ENCODE peak calls at places on chromosomes 6 and 20, in eight cellular contexts. One of them, this sample, is unnamed.

GRCh38 chr6:156634971-156635371 is 142.2 kb upstream of the ARID1B start:
- DNase-seq in pons: no peak
- DNase-seq in aorta: no peak
- DNase-seq in 8988T: no peak
- DNase-seq in kidney tubule cell: no peak
- DNase-seq in SHP77: no peak
- DNase-seq in GM12865: peak
- DNase-seq in naive B cell: no peak
- DNase-seq in this sample: peak

GRCh38 chr6:42520786-42521607 is 42.8 kb upstream of the UBR2 start:
- DNase-seq in SHP77: no peak
- DNase-seq in kidney tubule cell: no peak
- DNase-seq in aorta: no peak
- DNase-seq in pons: no peak
- DNase-seq in GM12865: peak
- DNase-seq in 8988T: no peak
- DNase-seq in naive B cell: no peak
- DNase-seq in this sample: peak

GRCh38 chr6:135939216-135939610 is 87.7 kb downstream of the PDE7B start:
- DNase-seq in naive B cell: no peak
- DNase-seq in GM12865: no peak
- DNase-seq in kidney tubule cell: no peak
- DNase-seq in pons: no peak
- DNase-seq in SHP77: no peak
- DNase-seq in 8988T: no peak
- DNase-seq in aorta: no peak
- DNase-seq in this sample: no peak

GRCh38 chr6:41416165-41416837 is 80.9 kb downstream of the NCR2 start:
- DNase-seq in 8988T: no peak
- DNase-seq in SHP77: no peak
- DNase-seq in kidney tubule cell: no peak
- DNase-seq in aorta: no peak
- DNase-seq in GM12865: no peak
- DNase-seq in naive B cell: no peak
- DNase-seq in pons: peak
- DNase-seq in this sample: no peak

GRCh38 chr6:97865612-97866011 is 582.6 kb upstream of the MMS22L start:
- DNase-seq in GM12865: no peak
- DNase-seq in kidney tubule cell: peak
- DNase-seq in pons: no peak
- DNase-seq in 8988T: no peak
- DNase-seq in aorta: no peak
- DNase-seq in naive B cell: no peak
- DNase-seq in SHP77: no peak
- DNase-seq in this sample: no peak

GRCh38 chr6:3977875-3978711 is 100.8 kb downstream of the FAM217A start:
- DNase-seq in SHP77: no peak
- DNase-seq in pons: peak
- DNase-seq in aorta: no peak
- DNase-seq in 8988T: peak
- DNase-seq in GM12865: peak
- DNase-seq in naive B cell: peak
- DNase-seq in kidney tubule cell: peak
- DNase-seq in this sample: peak

GRCh38 chr6:52283111-52283510 is 1.4 kb downstream of the MCM3 start:
- DNase-seq in naive B cell: no peak
- DNase-seq in kidney tubule cell: no peak
- DNase-seq in GM12865: no peak
- DNase-seq in aorta: no peak
- DNase-seq in pons: no peak
- DNase-seq in SHP77: no peak
- DNase-seq in 8988T: no peak
- DNase-seq in this sample: no peak

GRCh38 chr20:59159091-59159821 is 4.4 kb upstream of the ZNF831 start:
- DNase-seq in pons: no peak
- DNase-seq in SHP77: no peak
- DNase-seq in naive B cell: peak
- DNase-seq in aorta: no peak
- DNase-seq in 8988T: no peak
- DNase-seq in kidney tubule cell: no peak
- DNase-seq in GM12865: no peak
- DNase-seq in this sample: no peak

GRCh38 chr20:46901638-46902037 is 7.0 kb downstream of the EYA2 start:
- DNase-seq in 8988T: no peak
- DNase-seq in pons: no peak
- DNase-seq in naive B cell: no peak
- DNase-seq in kidney tubule cell: no peak
- DNase-seq in SHP77: no peak
- DNase-seq in aorta: no peak
- DNase-seq in GM12865: no peak
- DNase-seq in this sample: no peak

GRCh38 chr6:158536891-158537798 is 22.7 kb upstream of the TMEM181 start:
- DNase-seq in aorta: no peak
- DNase-seq in kidney tubule cell: peak
- DNase-seq in SHP77: peak
- DNase-seq in 8988T: peak
- DNase-seq in naive B cell: no peak
- DNase-seq in pons: no peak
- DNase-seq in GM12865: no peak
- DNase-seq in this sample: no peak

GRCh38 chr6:15996030-15996429 is 132.9 kb upstream of the MYLIP start:
- DNase-seq in SHP77: no peak
- DNase-seq in naive B cell: no peak
- DNase-seq in kidney tubule cell: peak
- DNase-seq in GM12865: no peak
- DNase-seq in aorta: no peak
- DNase-seq in 8988T: no peak
- DNase-seq in pons: no peak
- DNase-seq in this sample: no peak

GRCh38 chr20:17995967-17996819 is 27.4 kb downstream of the MGME1 start:
- DNase-seq in SHP77: peak
- DNase-seq in pons: peak
- DNase-seq in naive B cell: peak
- DNase-seq in GM12865: peak
- DNase-seq in kidney tubule cell: peak
- DNase-seq in 8988T: no peak
- DNase-seq in aorta: no peak
- DNase-seq in this sample: peak

GRCh38 chr20:8720089-8720488 is 348.8 kb upstream of the PLCB4 start:
- DNase-seq in 8988T: no peak
- DNase-seq in naive B cell: no peak
- DNase-seq in GM12865: no peak
- DNase-seq in kidney tubule cell: no peak
- DNase-seq in aorta: no peak
- DNase-seq in SHP77: no peak
- DNase-seq in pons: no peak
- DNase-seq in this sample: no peak

GRCh38 chr6:28789553-28790083 is 134.2 kb downstream of the TRIM27 start:
- DNase-seq in kidney tubule cell: peak
- DNase-seq in 8988T: no peak
- DNase-seq in pons: peak
- DNase-seq in aorta: no peak
- DNase-seq in GM12865: peak
- DNase-seq in SHP77: peak
- DNase-seq in naive B cell: no peak
- DNase-seq in this sample: peak

GRCh38 chr20:50594591-50595432 is 84.6 kb downstream of the PTPN1 start:
- DNase-seq in kidney tubule cell: no peak
- DNase-seq in pons: no peak
- DNase-seq in 8988T: no peak
- DNase-seq in GM12865: peak
- DNase-seq in SHP77: no peak
- DNase-seq in naive B cell: no peak
- DNase-seq in aorta: no peak
- DNase-seq in this sample: peak

GRCh38 chr6:125812394-125813231 is 21.9 kb downstream of the NCOA7 start:
- DNase-seq in kidney tubule cell: peak
- DNase-seq in 8988T: no peak
- DNase-seq in SHP77: no peak
- DNase-seq in aorta: no peak
- DNase-seq in pons: peak
- DNase-seq in naive B cell: no peak
- DNase-seq in GM12865: no peak
- DNase-seq in this sample: no peak

GRCh38 chr6:159910342-159910741 is 19.6 kb downstream of the MAS1 start:
- DNase-seq in kidney tubule cell: no peak
- DNase-seq in 8988T: no peak
- DNase-seq in naive B cell: no peak
- DNase-seq in GM12865: no peak
- DNase-seq in aorta: no peak
- DNase-seq in pons: no peak
- DNase-seq in SHP77: no peak
- DNase-seq in this sample: no peak

GRCh38 chr20:20212675-20213096 is 155.2 kb upstream of the INSM1 start:
- DNase-seq in SHP77: peak
- DNase-seq in aorta: no peak
- DNase-seq in pons: no peak
- DNase-seq in GM12865: peak
- DNase-seq in kidney tubule cell: peak
- DNase-seq in naive B cell: no peak
- DNase-seq in 8988T: no peak
- DNase-seq in this sample: no peak

GRCh38 chr6:45049188-45049843 is 278.8 kb upstream of the RUNX2 start:
- DNase-seq in pons: peak
- DNase-seq in aorta: no peak
- DNase-seq in SHP77: no peak
- DNase-seq in naive B cell: peak
- DNase-seq in GM12865: no peak
- DNase-seq in kidney tubule cell: peak
- DNase-seq in 8988T: no peak
- DNase-seq in this sample: peak